ENCODE peak calls at places on chromosomes 4 and X, in four cellular contexts. C is DND-41, J is IMR-90, V is PC-3. G is an unnamed sample. For H3K4me1, the result is how much of the 10 kb centered on the place peaks cover.

GRCh38 chr4:98691588-98691987 is 33.2 kb upstream of the TSPAN5 start:
- DNase-seq in J (no peak), C (no peak), V (no peak), G (peak)

GRCh38 chrX:3638280-3638873 is 75.1 kb downstream of the PRKX start:
- DNase-seq in J (peak), V (peak), C (peak), G (peak)

GRCh38 chr4:59180161-59180560 is 2020.0 kb upstream of the ADGRL3 start:
- DNase-seq in J (no peak), V (no peak), C (no peak), G (no peak)

GRCh38 chrX:24703185-24703494 is 9.4 kb downstream of the POLA1 start:
- DNase-seq in J (no peak), V (no peak), C (no peak), G (no peak)

GRCh38 chr4:171648926-171649325 is 164.3 kb upstream of the GALNTL6 start:
- DNase-seq in C (no peak), V (no peak), J (no peak), G (no peak)

GRCh38 chr4:111500871-111501270 is 644.4 kb upstream of the FAM241A start:
- DNase-seq in C (no peak), J (no peak), V (no peak), G (no peak)

GRCh38 chr4:175705407-175705806 is 106.7 kb downstream of the GPM6A start:
- DNase-seq in C (no peak), J (no peak), V (no peak), G (peak)

GRCh38 chr4:4735870-4736269 is 123.6 kb upstream of the MSX1 start:
- DNase-seq in C (no peak), J (peak), V (no peak), G (peak)

GRCh38 chrX:110212299-110212698 is 105.6 kb downstream of the AMMECR1 start:
- DNase-seq in J (peak), V (peak), C (no peak), G (no peak)

GRCh38 chrX:96929036-96929435 is 45.3 kb downstream of the RPA4 start:
- DNase-seq in J (no peak), C (no peak), V (no peak), G (no peak)

GRCh38 chrX:136215559-136215958 is 35.6 kb downstream of the MAP7D3 start:
- DNase-seq in J (peak), V (peak), C (no peak), G (peak)

GRCh38 chr4:87120411-87121162 is 99.8 kb downstream of the KLHL8 start:
- DNase-seq in J (peak), C (no peak), V (peak), G (peak)

GRCh38 chr4:155592568-155593343 is 73.9 kb upstream of the GUCY1A1 start:
- DNase-seq in C (no peak), J (peak), V (no peak), G (peak)

GRCh38 chr4:133162941-133163340 is 13.8 kb downstream of the PCDH10 start:
- DNase-seq in J (no peak), C (no peak), V (no peak), G (peak)

GRCh38 chr4:98524271-98524670 is 134.1 kb downstream of the TSPAN5 start:
- DNase-seq in J (no peak), C (no peak), V (no peak), G (no peak)

DNA sequence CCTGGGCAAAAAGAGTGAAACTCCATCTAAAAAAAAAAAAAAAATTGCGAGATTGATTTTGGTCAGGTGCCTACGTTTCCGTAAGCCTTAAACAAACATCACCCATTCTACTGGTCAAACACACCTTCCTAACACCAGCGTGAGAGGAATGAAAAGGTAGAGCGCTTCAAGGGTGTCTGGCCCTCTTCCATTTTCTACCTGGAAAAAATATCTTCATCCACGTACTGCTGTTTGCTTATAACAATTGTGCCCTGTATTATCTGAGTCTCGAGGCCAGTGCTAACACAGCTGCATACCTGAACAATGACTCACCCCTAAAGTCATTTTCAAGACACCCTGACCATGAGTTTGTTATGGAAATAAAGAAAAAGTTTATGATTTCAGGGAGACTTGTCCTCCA is 13.9 kb downstream of the TMSB4X start:
- DNase-seq in C (no peak), V (peak), J (peak), G (peak)
- H2AFZ ChIP-seq in C (no peak), V (no peak), J (no peak), G (no peak)

DNA sequence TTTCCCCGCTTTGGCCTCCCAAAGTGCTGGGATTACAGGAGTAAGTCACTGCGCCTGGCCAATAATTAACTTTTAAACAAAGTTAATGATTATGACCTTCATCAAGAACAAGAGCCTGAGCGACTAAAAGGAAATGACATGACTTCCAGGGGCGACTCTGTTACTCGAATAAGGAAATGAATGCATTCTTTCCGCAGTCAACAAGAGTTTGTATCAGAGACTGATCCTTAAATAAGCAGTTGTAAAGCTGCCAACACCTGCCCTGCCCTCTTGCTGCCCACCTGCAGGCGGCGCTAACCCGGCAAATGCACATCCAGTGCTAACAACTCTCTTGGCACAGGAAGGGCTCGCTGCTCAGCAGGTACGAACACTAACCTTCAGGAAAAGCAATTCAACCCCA is 27.3 kb downstream of the WDR1 start:
- DNase-seq in V (peak), J (no peak), C (no peak), G (no peak)
- TF ChIP-seq CTCF in V (peak), J (peak), C (peak), G (peak)

DNA sequence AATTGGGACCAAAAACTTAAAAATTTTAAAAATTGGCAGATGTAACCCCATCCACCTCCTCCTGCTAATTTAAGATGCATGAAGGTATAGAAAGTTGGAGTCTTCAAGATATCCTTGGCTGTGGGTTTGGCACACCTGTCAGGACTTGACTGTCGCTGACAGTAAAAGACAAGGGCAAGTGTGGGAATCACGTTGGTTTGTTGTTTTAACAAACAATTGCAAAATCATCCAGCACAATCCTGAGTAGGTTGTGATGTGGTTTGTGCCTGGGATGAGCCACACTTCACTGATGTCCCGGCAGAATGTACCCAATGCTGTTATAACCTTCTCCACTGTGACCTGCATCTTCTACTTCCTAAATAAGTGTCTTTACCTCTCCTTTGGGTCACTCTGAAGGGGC is 24.0 kb downstream of the HOPX start:
- DNase-seq in V (no peak), C (no peak), J (no peak), G (no peak)
- H3K4me1 ChIP-seq in V (under half), C (under half), J (under half), G (under half)

GRCh38 chr4:28388471-28388870 is 1527.8 kb downstream of the STIM2 start:
- DNase-seq in J (peak), V (no peak), C (no peak), G (no peak)
- H2AFZ ChIP-seq in J (no peak), V (no peak), C (no peak), G (no peak)

GRCh38 chr4:161256716-161257115 is 907.1 kb downstream of the FSTL5 start:
- DNase-seq in J (no peak), C (no peak), V (peak), G (no peak)
- TF ChIP-seq CTCF in J (peak), C (peak), V (peak), G (peak)

DNA sequence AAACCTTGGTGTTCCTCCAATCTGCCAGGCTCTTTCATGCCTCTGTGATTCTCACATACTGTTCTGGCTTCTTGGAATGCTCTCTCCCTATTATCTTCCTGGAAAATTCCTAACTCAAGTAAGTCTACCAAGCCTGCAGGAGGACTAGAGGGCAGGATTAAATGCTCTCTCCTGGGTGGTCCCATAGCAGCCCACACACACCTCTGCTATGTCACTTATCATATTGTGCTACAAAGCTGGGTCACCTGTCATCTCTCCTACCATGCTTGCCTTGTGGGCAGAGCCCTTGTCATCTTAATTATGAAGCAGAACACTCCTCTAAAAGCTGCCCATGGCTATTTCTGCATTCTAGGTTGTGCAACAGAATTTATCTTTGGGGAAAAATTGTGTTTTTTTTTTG is 344.5 kb upstream of the NOCT start:
- DNase-seq in J (no peak), V (no peak), C (no peak), G (no peak)
- H3K4me1 ChIP-seq in J (under half), V (under half), C (under half), G (under half)

GRCh38 chr4:184267673-184268573 is 50.2 kb upstream of the ENPP6 start:
- DNase-seq in J (peak), C (peak), V (peak), G (peak)

GRCh38 chr4:184270808-184271413 is 53.2 kb upstream of the ENPP6 start:
- DNase-seq in C (no peak), J (no peak), V (no peak), G (no peak)

GRCh38 chr4:184267206-184267608 is 49.5 kb upstream of the ENPP6 start:
- DNase-seq in J (no peak), C (no peak), V (no peak), G (no peak)

GRCh38 chr4:184269879-184270430 is 52.3 kb upstream of the ENPP6 start:
- DNase-seq in J (no peak), V (no peak), C (no peak), G (no peak)

GRCh38 chr4:184268574-184269160 is 51.0 kb upstream of the ENPP6 start:
- DNase-seq in C (no peak), J (no peak), V (no peak), G (no peak)
- H2AFZ ChIP-seq in C (no peak), J (no peak), V (peak), G (no peak)